ENCODE peak calls at places on chromosomes 6 and 20, in four cellular contexts. One of them, this sample, is unnamed.
A peak's percentile ranks its signal among the peaks of the same experiment; 100 is the strongest.

GRCh38 chr6:84422380-84422968 is 195.0 kb upstream of the CEP162 start:
- DNase-seq in breast epithelium: no peak
- DNase-seq in HepG2: peak; percentile 16
- DNase-seq in endothelial cell of umbilical vein: peak; percentile 77
- DNase-seq in this sample: no peak

GRCh38 chr20:43849496-43850197 is 65.0 kb upstream of the TOX2 start:
- DNase-seq in HepG2: no peak
- DNase-seq in breast epithelium: no peak
- DNase-seq in endothelial cell of umbilical vein: peak; percentile 61
- DNase-seq in this sample: peak; percentile 10

GRCh38 chr6:35300848-35301247 is 3.2 kb downstream of the DEF6 start:
- DNase-seq in HepG2: no peak
- DNase-seq in breast epithelium: no peak
- DNase-seq in endothelial cell of umbilical vein: no peak
- DNase-seq in this sample: no peak

GRCh38 chr6:1025821-1026220 is 286.1 kb upstream of the FOXQ1 start:
- DNase-seq in breast epithelium: no peak
- DNase-seq in HepG2: no peak
- DNase-seq in endothelial cell of umbilical vein: no peak
- DNase-seq in this sample: no peak

GRCh38 chr6:165685302-165685701 is 22.3 kb upstream of the PDE10A start:
- DNase-seq in HepG2: no peak
- DNase-seq in endothelial cell of umbilical vein: no peak
- DNase-seq in breast epithelium: no peak
- DNase-seq in this sample: no peak

GRCh38 chr6:121491576-121491975 is 56.1 kb downstream of the GJA1 start:
- DNase-seq in breast epithelium: no peak
- DNase-seq in endothelial cell of umbilical vein: no peak
- DNase-seq in HepG2: no peak
- DNase-seq in this sample: no peak

GRCh38 chr6:128209771-128210170 is 308.9 kb upstream of the THEMIS start:
- DNase-seq in endothelial cell of umbilical vein: peak; percentile 63
- DNase-seq in HepG2: peak; percentile 12
- DNase-seq in breast epithelium: no peak
- DNase-seq in this sample: no peak

GRCh38 chr6:136787726-136788068 is 4.6 kb downstream of the MAP3K5 start:
- DNase-seq in HepG2: no peak
- DNase-seq in endothelial cell of umbilical vein: no peak
- DNase-seq in breast epithelium: no peak
- DNase-seq in this sample: no peak

GRCh38 chr6:41723178-41723935 is 12.1 kb downstream of the TFEB start:
- DNase-seq in endothelial cell of umbilical vein: no peak
- DNase-seq in HepG2: peak; percentile 77
- DNase-seq in breast epithelium: peak; percentile 72
- DNase-seq in this sample: peak; percentile 40

GRCh38 chr20:51313275-51313898 is 229.1 kb downstream of the NFATC2 start:
- DNase-seq in HepG2: no peak
- DNase-seq in endothelial cell of umbilical vein: peak; percentile 4
- DNase-seq in breast epithelium: no peak
- DNase-seq in this sample: no peak

GRCh38 chr20:36836591-36837329 is 39.2 kb upstream of the TLDC2 start:
- DNase-seq in breast epithelium: no peak
- DNase-seq in endothelial cell of umbilical vein: peak; percentile 43
- DNase-seq in HepG2: peak; percentile 89
- DNase-seq in this sample: no peak

GRCh38 chr6:81561071-81561564 is 191.4 kb downstream of the TENT5A start:
- DNase-seq in breast epithelium: no peak
- DNase-seq in HepG2: peak; percentile 69
- DNase-seq in endothelial cell of umbilical vein: no peak
- DNase-seq in this sample: no peak

GRCh38 chr20:62546606-62547005 is 70.8 kb upstream of the GATA5 start:
- DNase-seq in breast epithelium: no peak
- DNase-seq in endothelial cell of umbilical vein: no peak
- DNase-seq in HepG2: no peak
- DNase-seq in this sample: no peak
- TF ChIP-seq POLR2AphosphoS5 in breast epithelium: no peak
- TF ChIP-seq POLR2AphosphoS5 in endothelial cell of umbilical vein: no peak
- TF ChIP-seq POLR2AphosphoS5 in HepG2: no peak
- TF ChIP-seq POLR2AphosphoS5 in this sample: no peak

DNA sequence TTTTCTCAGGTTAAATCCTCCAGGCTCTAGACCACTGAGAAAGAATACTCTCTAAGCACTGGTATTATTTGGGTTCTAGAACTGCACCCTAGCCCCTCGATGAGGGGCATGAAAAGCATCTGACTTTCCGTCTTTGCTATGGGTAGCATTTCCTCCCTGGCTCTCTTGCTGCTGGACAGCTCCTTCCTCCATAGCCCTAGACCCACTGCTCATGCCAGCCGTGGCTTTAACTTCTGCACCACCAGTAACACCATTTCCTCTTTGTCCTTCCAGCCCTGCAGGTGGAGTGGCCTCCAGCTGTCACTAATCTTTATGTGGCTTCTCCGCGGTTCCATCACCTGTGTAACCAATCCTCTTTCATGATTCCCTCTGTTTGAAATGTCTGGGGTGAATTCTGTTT is 194.9 kb downstream of the SCP2D1 start:
- DNase-seq in HepG2: no peak
- DNase-seq in breast epithelium: no peak
- DNase-seq in endothelial cell of umbilical vein: no peak
- DNase-seq in this sample: no peak
- H3K9me3 ChIP-seq in HepG2: no peaks in the 10 kb centered on the region
- H3K9me3 ChIP-seq in breast epithelium: no peaks in the 10 kb centered on the region
- H3K9me3 ChIP-seq in endothelial cell of umbilical vein: peaks cover 6% of the 10 kb centered on the region
- H3K9me3 ChIP-seq in this sample: no peaks in the 10 kb centered on the region

GRCh38 chr6:144151010-144151727 is 852 bp downstream of the STX11 start:
- DNase-seq in breast epithelium: no peak
- DNase-seq in HepG2: no peak
- DNase-seq in endothelial cell of umbilical vein: peak; percentile 64
- DNase-seq in this sample: no peak
- TF ChIP-seq POLR2A in breast epithelium: no peak
- TF ChIP-seq POLR2A in HepG2: no peak
- TF ChIP-seq POLR2A in endothelial cell of umbilical vein: no peak
- TF ChIP-seq POLR2A in this sample: no peak

GRCh38 chr6:37171970-37172812 is 2.2 kb downstream of the PIM1 start:
- DNase-seq in endothelial cell of umbilical vein: peak; percentile 89
- DNase-seq in HepG2: peak; percentile 100
- DNase-seq in breast epithelium: peak; percentile 92
- DNase-seq in this sample: peak; percentile 95
- TF ChIP-seq POLR2AphosphoS5 in endothelial cell of umbilical vein: peak; percentile 53
- TF ChIP-seq POLR2AphosphoS5 in HepG2: no peak
- TF ChIP-seq POLR2AphosphoS5 in breast epithelium: peak; percentile 46
- TF ChIP-seq POLR2AphosphoS5 in this sample: peak; percentile 91

DNA sequence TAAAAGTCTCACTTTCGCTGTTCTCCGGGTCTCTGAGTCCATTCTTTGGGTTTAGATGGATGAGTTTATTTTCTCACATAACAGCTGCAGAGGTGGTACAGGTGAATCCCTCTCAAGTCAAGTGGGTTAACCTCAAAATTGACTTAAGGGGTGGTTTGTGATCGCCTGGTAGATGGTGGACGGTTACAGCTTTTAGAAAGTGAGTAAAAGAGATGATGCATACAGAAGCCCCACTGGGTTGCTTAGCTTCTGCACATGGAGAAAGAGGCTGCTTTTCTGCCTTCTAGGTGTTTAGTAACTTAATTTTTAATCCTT is 146.7 kb downstream of the TRIM27 start:
- DNase-seq in breast epithelium: no peak
- DNase-seq in endothelial cell of umbilical vein: no peak
- DNase-seq in HepG2: no peak
- DNase-seq in this sample: no peak
- H3K9me3 ChIP-seq in breast epithelium: no peaks in the 10 kb centered on the region
- H3K9me3 ChIP-seq in endothelial cell of umbilical vein: no peaks in the 10 kb centered on the region
- H3K9me3 ChIP-seq in HepG2: no peaks in the 10 kb centered on the region
- H3K9me3 ChIP-seq in this sample: no peaks in the 10 kb centered on the region

GRCh38 chr6:28896505-28897392 is 27.0 kb downstream of the TRIM27 start:
- DNase-seq in endothelial cell of umbilical vein: peak; percentile 75
- DNase-seq in breast epithelium: peak; percentile 71
- DNase-seq in HepG2: peak; percentile 89
- DNase-seq in this sample: peak; percentile 52
- TF ChIP-seq POLR2A in endothelial cell of umbilical vein: no peak
- TF ChIP-seq POLR2A in breast epithelium: no peak
- TF ChIP-seq POLR2A in HepG2: peak; percentile 60
- TF ChIP-seq POLR2A in this sample: no peak

DNA sequence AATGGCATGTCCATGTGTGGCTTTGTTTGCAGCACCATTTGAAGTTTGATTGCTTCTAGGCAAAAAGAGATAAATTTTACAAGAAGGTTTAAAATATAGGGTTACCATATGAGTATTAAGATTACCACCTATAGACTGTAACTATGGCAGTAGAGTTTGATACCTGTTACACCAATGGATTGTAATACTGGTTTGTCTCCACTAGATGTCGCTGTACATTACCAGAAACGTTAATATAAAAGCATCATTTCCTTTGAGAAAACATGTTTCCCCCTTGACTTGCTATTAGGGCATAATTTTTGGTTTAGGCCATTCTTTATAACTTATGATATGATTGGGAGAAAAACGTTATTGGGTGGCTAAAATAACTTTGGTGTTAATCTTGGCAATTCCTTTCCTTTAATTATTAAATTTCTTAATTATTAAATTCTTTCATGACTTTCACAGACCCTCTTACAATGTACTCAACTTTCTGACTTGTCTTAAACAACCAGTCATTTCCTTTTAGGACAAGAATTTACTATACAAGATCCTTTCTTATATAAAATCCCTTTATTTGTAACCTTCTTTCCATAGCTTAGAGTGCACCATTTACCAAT is 42.8 kb downstream of the HLA-DPB1 start:
- DNase-seq in endothelial cell of umbilical vein: peak; percentile 57
- DNase-seq in breast epithelium: no peak
- DNase-seq in HepG2: peak; percentile 66
- DNase-seq in this sample: peak; percentile 42
- TF ChIP-seq POLR2AphosphoS5 in endothelial cell of umbilical vein: no peak
- TF ChIP-seq POLR2AphosphoS5 in breast epithelium: no peak
- TF ChIP-seq POLR2AphosphoS5 in HepG2: no peak
- TF ChIP-seq POLR2AphosphoS5 in this sample: no peak

GRCh38 chr6:45278367-45278766 is 49.8 kb upstream of the RUNX2 start:
- DNase-seq in endothelial cell of umbilical vein: no peak
- DNase-seq in breast epithelium: no peak
- DNase-seq in HepG2: no peak
- DNase-seq in this sample: no peak

GRCh38 chr6:45272626-45273025 is 55.5 kb upstream of the RUNX2 start:
- DNase-seq in endothelial cell of umbilical vein: no peak
- DNase-seq in HepG2: no peak
- DNase-seq in breast epithelium: no peak
- DNase-seq in this sample: no peak

DNA sequence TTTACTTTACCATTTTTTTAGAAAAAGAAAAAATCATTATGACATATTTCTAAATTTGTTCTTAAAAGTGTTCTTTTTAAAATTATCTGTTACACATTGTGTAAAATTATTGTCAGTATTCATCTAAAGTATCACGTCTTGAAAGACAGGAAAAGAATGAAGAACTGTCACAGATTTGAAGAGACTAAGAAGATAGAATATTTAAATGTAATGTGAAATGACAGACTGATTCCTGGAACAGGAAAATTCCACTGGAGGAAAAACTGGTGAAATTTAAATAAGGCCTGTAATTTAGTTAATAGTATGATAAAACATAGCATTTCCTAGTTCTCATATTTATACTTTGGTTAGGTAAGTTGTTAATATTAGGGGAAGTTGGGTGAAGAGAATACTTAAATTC is 52.8 kb upstream of the RUNX2 start:
- DNase-seq in HepG2: no peak
- DNase-seq in breast epithelium: no peak
- DNase-seq in endothelial cell of umbilical vein: no peak
- DNase-seq in this sample: no peak
- H3K9me3 ChIP-seq in HepG2: peaks cover 7% of the 10 kb centered on the region
- H3K9me3 ChIP-seq in breast epithelium: peaks cover 4% of the 10 kb centered on the region
- H3K9me3 ChIP-seq in endothelial cell of umbilical vein: no peaks in the 10 kb centered on the region
- H3K9me3 ChIP-seq in this sample: no peaks in the 10 kb centered on the region

This sample was measured in prostate gland.